ENCODE peak calls at places on chromosomes 5 and 9, in five cellular contexts. M is substantia nigra, U is tibial artery, P is transverse colon, H is breast epithelium. K is an unnamed sample.

GRCh38 chr5:31937226-31937625 is 236.9 kb downstream of the GOLPH3 start:
- DNase-seq in M (no peak), U (no peak), P (no peak), H (no peak), K (no peak)

GRCh38 chr5:17329566-17329965 is 112.1 kb downstream of the BASP1 start:
- DNase-seq in M (no peak), U (no peak), P (no peak), H (no peak), K (no peak)

GRCh38 chr5:112986224-112986623 is 9.6 kb downstream of the DCP2 start:
- DNase-seq in M (no peak), U (no peak), P (no peak), H (no peak), K (no peak)

GRCh38 chr5:17081142-17081541 is 136.3 kb upstream of the BASP1 start:
- DNase-seq in M (no peak), U (no peak), P (no peak), H (no peak), K (no peak)

GRCh38 chr5:147835386-147835798 is 3.9 kb upstream of the SPINK1 start:
- DNase-seq in M (no peak), U (no peak), P (no peak), H (no peak), K (no peak)

GRCh38 chr9:16458696-16459420 is 411.6 kb downstream of the BNC2 start:
- DNase-seq in M (no peak), U (no peak), P (no peak), H (no peak), K (no peak)

GRCh38 chr5:65290677-65291076 is 191.0 kb downstream of the ADAMTS6 start:
- DNase-seq in M (no peak), U (no peak), P (no peak), H (no peak), K (no peak)

GRCh38 chr5:132017316-132017715 is 5.9 kb upstream of the ACSL6 start:
- DNase-seq in M (no peak), U (no peak), P (peak; percentile 5), H (no peak), K (no peak)

GRCh38 chr5:37810311-37810710 is 29.5 kb downstream of the GDNF start:
- DNase-seq in M (no peak), U (no peak), P (no peak), H (no peak), K (no peak)

GRCh38 chr5:177994063-177994462 is 2.0 kb downstream of the PROP1 start:
- DNase-seq in M (no peak), U (no peak), P (no peak), H (no peak), K (no peak)

GRCh38 chr9:34560574-34561229 is 28.8 kb downstream of the CNTFR start:
- DNase-seq in M (no peak), U (no peak), P (peak; percentile 78), H (no peak), K (peak; percentile 54)

GRCh38 chr5:177093082-177093712 is 6.5 kb downstream of the FGFR4 start:
- DNase-seq in M (no peak), U (no peak), P (no peak), H (no peak), K (no peak)

GRCh38 chr5:179387151-179388110 is 42.2 kb upstream of the ADAMTS2 start:
- DNase-seq in M (no peak), U (no peak), P (no peak), H (no peak), K (no peak)

GRCh38 chr9:20379804-20380225 is 242.5 kb downstream of the MLLT3 start:
- DNase-seq in M (no peak), U (no peak), P (no peak), H (no peak), K (no peak)

GRCh38 chr5:140114341-140115185 is 654 bp downstream of the PURA start:
- DNase-seq in M (no peak), U (peak; percentile 82), P (peak; percentile 71), H (peak; percentile 80), K (peak; percentile 39)

GRCh38 chr5:168578506-168579205 is 512 bp downstream of the PANK3 start:
- DNase-seq in M (no peak), U (no peak), P (no peak), H (no peak), K (no peak)

GRCh38 chr9:133589454-133590227 is 19.5 kb downstream of the FAM163B start:
- DNase-seq in M (no peak), U (no peak), P (no peak), H (no peak), K (no peak)

GRCh38 chr5:172321593-172321992 is 38.0 kb upstream of the UBTD2 start:
- DNase-seq in M (no peak), U (no peak), P (no peak), H (no peak), K (no peak)

GRCh38 chr5:152689275-152689711 is 284.2 kb upstream of the NMUR2 start:
- DNase-seq in M (no peak), U (no peak), P (no peak), H (no peak), K (no peak)

GRCh38 chr5:102910240-102911226 is 155.4 kb downstream of the PAM start:
- DNase-seq in M (no peak), U (no peak), P (no peak), H (no peak), K (no peak)

GRCh38 chr9:32968101-32969011 is 33.1 kb downstream of the APTX start:
- DNase-seq in M (no peak), U (no peak), P (peak; percentile 47), H (peak; percentile 63), K (peak; percentile 23)

GRCh38 chr9:91697201-91697600 is 252.8 kb downstream of the ROR2 start:
- DNase-seq in M (no peak), U (no peak), P (no peak), H (no peak), K (no peak)

GRCh38 chr5:172179032-172179989 is 8.7 kb downstream of the STK10 start:
- DNase-seq in M (no peak), U (no peak), P (peak; percentile 45), H (no peak), K (no peak)

GRCh38 chr5:95842955-95843544 is 20.5 kb upstream of the GLRX start:
- DNase-seq in M (peak; percentile 22), U (peak; percentile 85), P (peak; percentile 70), H (no peak), K (peak; percentile 86)

DNA sequence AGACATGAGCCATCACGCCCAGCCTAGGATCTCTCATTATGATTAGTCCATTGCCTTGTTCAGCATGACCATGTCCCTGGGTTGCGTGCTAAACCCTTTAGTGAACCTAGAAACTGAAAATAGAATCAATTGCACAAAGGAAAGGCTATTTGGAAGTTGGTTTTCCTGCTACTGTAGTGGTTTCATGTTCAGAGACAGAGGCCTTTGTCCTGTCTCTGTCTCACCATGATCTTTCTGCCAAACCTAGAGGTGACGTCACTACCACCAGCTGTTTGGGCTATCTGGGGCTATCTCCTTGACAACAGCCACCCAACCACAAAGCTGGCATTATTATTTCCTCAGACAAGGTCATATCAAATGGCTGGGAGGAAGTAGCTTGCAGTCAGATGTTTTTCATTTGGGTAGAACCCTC is 4.0 kb upstream of the CDK5RAP2 start:
- DNase-seq in M (peak; percentile 64), U (no peak), P (peak; percentile 40), H (no peak), K (peak; percentile 77)
- H3K27ac ChIP-seq in M (peak overlapping the region; percentile 90), U (no peak overlapping the region), P (no peak overlapping the region), H (no peak overlapping the region), K (peak overlapping the region; percentile 76)

GRCh38 chr9:137369111-137369787 is 53.7 kb downstream of the EXD3 start:
- DNase-seq in M (no peak), U (no peak), P (no peak), H (peak; percentile 39), K (no peak)
- H3K27ac ChIP-seq in M (no peak overlapping the region), U (no peak overlapping the region), P (no peak overlapping the region), H (peak overlapping the region; percentile 7), K (peak overlapping the region; percentile 41)

GRCh38 chr5:124239572-124239971 is 506.9 kb downstream of the ZNF608 start:
- DNase-seq in M (no peak), U (no peak), P (no peak), H (no peak), K (no peak)

GRCh38 chr5:124240732-124241131 is 505.7 kb downstream of the ZNF608 start:
- DNase-seq in M (no peak), U (no peak), P (no peak), H (no peak), K (no peak)

GRCh38 chr5:124236366-124237231 is 509.8 kb downstream of the ZNF608 start:
- DNase-seq in M (no peak), U (no peak), P (no peak), H (no peak), K (no peak)

GRCh38 chr5:124235576-124235975 is 510.9 kb downstream of the ZNF608 start:
- DNase-seq in M (no peak), U (no peak), P (no peak), H (no peak), K (no peak)

DNA sequence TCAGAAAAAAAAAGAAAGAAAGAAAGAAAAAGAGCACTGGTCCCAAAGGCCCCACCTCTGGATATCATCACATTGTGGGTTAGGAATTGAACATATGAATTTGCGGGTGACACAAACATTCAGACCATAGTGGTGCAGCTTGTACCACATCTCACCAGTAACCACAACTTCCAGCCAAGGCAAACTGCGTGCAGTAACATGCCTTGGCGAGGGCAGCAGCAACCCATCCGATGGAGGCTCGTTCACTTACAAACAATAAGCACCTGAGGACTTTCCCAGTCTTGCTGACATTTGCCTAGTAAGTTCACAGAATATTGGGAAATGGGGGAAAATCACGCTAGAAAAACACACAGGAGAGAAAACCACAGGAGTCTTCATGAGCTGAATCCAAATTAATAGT is 508.1 kb downstream of the ZNF608 start:
- DNase-seq in M (no peak), U (no peak), P (no peak), H (no peak), K (no peak)
- H3K27ac ChIP-seq in M (peak overlapping the region; percentile 92), U (no peak overlapping the region), P (no peak overlapping the region), H (no peak overlapping the region), K (no peak overlapping the region)

DNA sequence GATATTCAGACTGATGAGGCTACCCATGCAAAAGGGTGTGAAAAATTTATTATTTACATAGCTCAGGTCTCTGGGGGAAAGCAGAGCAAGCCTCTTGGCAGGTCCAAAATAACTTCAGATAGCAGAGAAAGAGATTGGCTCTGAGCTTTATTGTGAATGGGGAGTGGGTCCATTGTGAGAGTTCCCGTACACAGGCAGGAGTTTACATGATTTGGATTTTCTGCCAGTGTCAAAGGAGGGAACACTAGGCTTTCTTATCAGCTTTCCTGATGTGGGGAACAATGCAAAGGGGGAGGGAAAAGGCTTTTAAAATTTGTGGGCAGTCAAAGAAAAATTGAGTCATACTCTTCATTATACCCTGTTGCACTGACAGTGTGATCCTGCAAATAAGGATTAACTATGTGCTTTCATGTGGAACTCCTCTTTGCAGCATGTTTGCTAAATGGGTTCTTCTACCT is 615.0 kb upstream of the RIOK2 start:
- DNase-seq in M (no peak), U (no peak), P (no peak), H (no peak), K (no peak)
- H3K27ac ChIP-seq in M (no peak overlapping the region), U (no peak overlapping the region), P (no peak overlapping the region), H (no peak overlapping the region), K (no peak overlapping the region)

K was measured in gastrocnemius medialis.